ENCODE peak calls at places on chromosomes 11 and 22, in five cellular contexts. One of them, this sample, is unnamed.

GRCh38 chr11:13375798-13376197 is 87.2 kb downstream of the BTBD10 start:
- DNase-seq in activated CD4-positive, alpha-beta T cell treated with anti-CD3 and anti-CD28 coated beads for 36 hours: no peak
- DNase-seq in T-helper 1 cell: no peak
- DNase-seq in dorsolateral prefrontal cortex: no peak
- DNase-seq in hypothalamus: no peak
- DNase-seq in this sample: no peak

GRCh38 chr11:17934194-17934593 is 78.7 kb downstream of the SERGEF start:
- DNase-seq in activated CD4-positive, alpha-beta T cell treated with anti-CD3 and anti-CD28 coated beads for 36 hours: no peak
- DNase-seq in T-helper 1 cell: no peak
- DNase-seq in dorsolateral prefrontal cortex: no peak
- DNase-seq in hypothalamus: no peak
- DNase-seq in this sample: no peak

GRCh38 chr11:56543739-56544138 is 682 bp upstream of the OR5M11 start:
- DNase-seq in activated CD4-positive, alpha-beta T cell treated with anti-CD3 and anti-CD28 coated beads for 36 hours: no peak
- DNase-seq in T-helper 1 cell: no peak
- DNase-seq in dorsolateral prefrontal cortex: no peak
- DNase-seq in hypothalamus: no peak
- DNase-seq in this sample: no peak

GRCh38 chr22:42991010-42991651 is 23.8 kb downstream of the PACSIN2 start:
- DNase-seq in activated CD4-positive, alpha-beta T cell treated with anti-CD3 and anti-CD28 coated beads for 36 hours: no peak
- DNase-seq in T-helper 1 cell: no peak
- DNase-seq in dorsolateral prefrontal cortex: no peak
- DNase-seq in hypothalamus: no peak
- DNase-seq in this sample: no peak

GRCh38 chr11:40567392-40567791 is 892.1 kb downstream of the LRRC4C start:
- DNase-seq in activated CD4-positive, alpha-beta T cell treated with anti-CD3 and anti-CD28 coated beads for 36 hours: no peak
- DNase-seq in T-helper 1 cell: no peak
- DNase-seq in dorsolateral prefrontal cortex: no peak
- DNase-seq in hypothalamus: no peak
- DNase-seq in this sample: no peak

GRCh38 chr11:61477734-61478148 is 30.8 kb upstream of the LRRC10B start:
- DNase-seq in activated CD4-positive, alpha-beta T cell treated with anti-CD3 and anti-CD28 coated beads for 36 hours: peak; percentile 70
- DNase-seq in T-helper 1 cell: peak; percentile 29
- DNase-seq in dorsolateral prefrontal cortex: peak; percentile 64
- DNase-seq in hypothalamus: no peak
- DNase-seq in this sample: peak; percentile 51

GRCh38 chr11:16871368-16871767 is 132.9 kb downstream of the C11orf58 start:
- DNase-seq in activated CD4-positive, alpha-beta T cell treated with anti-CD3 and anti-CD28 coated beads for 36 hours: no peak
- DNase-seq in T-helper 1 cell: no peak
- DNase-seq in dorsolateral prefrontal cortex: no peak
- DNase-seq in hypothalamus: no peak
- DNase-seq in this sample: no peak

GRCh38 chr22:39405346-39406085 is 5.9 kb downstream of the TAB1 start:
- DNase-seq in activated CD4-positive, alpha-beta T cell treated with anti-CD3 and anti-CD28 coated beads for 36 hours: peak; percentile 74
- DNase-seq in T-helper 1 cell: no peak
- DNase-seq in dorsolateral prefrontal cortex: peak; percentile 72
- DNase-seq in hypothalamus: no peak
- DNase-seq in this sample: peak; percentile 66

GRCh38 chr22:17548756-17549035 is 14.6 kb upstream of the SLC25A18 start:
- DNase-seq in activated CD4-positive, alpha-beta T cell treated with anti-CD3 and anti-CD28 coated beads for 36 hours: no peak
- DNase-seq in T-helper 1 cell: no peak
- DNase-seq in dorsolateral prefrontal cortex: no peak
- DNase-seq in hypothalamus: no peak
- DNase-seq in this sample: no peak

GRCh38 chr11:79498681-79499080 is 57.9 kb upstream of the TENM4 start:
- DNase-seq in activated CD4-positive, alpha-beta T cell treated with anti-CD3 and anti-CD28 coated beads for 36 hours: no peak
- DNase-seq in T-helper 1 cell: no peak
- DNase-seq in dorsolateral prefrontal cortex: no peak
- DNase-seq in hypothalamus: no peak
- DNase-seq in this sample: no peak

GRCh38 chr11:69700278-69701140 is 3.3 kb downstream of the FGF19 start:
- DNase-seq in activated CD4-positive, alpha-beta T cell treated with anti-CD3 and anti-CD28 coated beads for 36 hours: no peak
- DNase-seq in T-helper 1 cell: no peak
- DNase-seq in dorsolateral prefrontal cortex: peak; percentile 69
- DNase-seq in hypothalamus: no peak
- DNase-seq in this sample: peak; percentile 56

GRCh38 chr22:25407226-25407858 is 157.1 kb upstream of the GRK3 start:
- DNase-seq in activated CD4-positive, alpha-beta T cell treated with anti-CD3 and anti-CD28 coated beads for 36 hours: no peak
- DNase-seq in T-helper 1 cell: no peak
- DNase-seq in dorsolateral prefrontal cortex: no peak
- DNase-seq in hypothalamus: no peak
- DNase-seq in this sample: no peak

GRCh38 chr22:20602589-20603164 is 95.3 kb downstream of the MED15 start:
- DNase-seq in activated CD4-positive, alpha-beta T cell treated with anti-CD3 and anti-CD28 coated beads for 36 hours: no peak
- DNase-seq in T-helper 1 cell: no peak
- DNase-seq in dorsolateral prefrontal cortex: peak; percentile 72
- DNase-seq in hypothalamus: no peak
- DNase-seq in this sample: no peak

GRCh38 chr22:25970348-25970995 is 198.8 kb upstream of the SEZ6L start:
- DNase-seq in activated CD4-positive, alpha-beta T cell treated with anti-CD3 and anti-CD28 coated beads for 36 hours: no peak
- DNase-seq in T-helper 1 cell: no peak
- DNase-seq in dorsolateral prefrontal cortex: peak; percentile 50
- DNase-seq in hypothalamus: no peak
- DNase-seq in this sample: no peak

GRCh38 chr22:42074846-42075245 is 798 bp downstream of the PHETA2 start:
- DNase-seq in activated CD4-positive, alpha-beta T cell treated with anti-CD3 and anti-CD28 coated beads for 36 hours: no peak
- DNase-seq in T-helper 1 cell: no peak
- DNase-seq in dorsolateral prefrontal cortex: no peak
- DNase-seq in hypothalamus: no peak
- DNase-seq in this sample: no peak

GRCh38 chr11:80173487-80174136 is 732.8 kb upstream of the TENM4 start:
- DNase-seq in activated CD4-positive, alpha-beta T cell treated with anti-CD3 and anti-CD28 coated beads for 36 hours: no peak
- DNase-seq in T-helper 1 cell: no peak
- DNase-seq in dorsolateral prefrontal cortex: no peak
- DNase-seq in hypothalamus: no peak
- DNase-seq in this sample: no peak

GRCh38 chr11:128772814-128773213 is 78.9 kb downstream of the FLI1 start:
- DNase-seq in activated CD4-positive, alpha-beta T cell treated with anti-CD3 and anti-CD28 coated beads for 36 hours: peak; percentile 59
- DNase-seq in T-helper 1 cell: peak; percentile 47
- DNase-seq in dorsolateral prefrontal cortex: no peak
- DNase-seq in hypothalamus: no peak
- DNase-seq in this sample: peak; percentile 54